ENCODE peak calls at places on chromosomes 2 and 18, in six cellular contexts. K is H9, L is neuronal stem cell, T is IMR-90, I is trophoblast cell, A is H1. Q is an unnamed sample.
A peak's percentile ranks its signal among the peaks of the same experiment; 100 is the strongest.

GRCh38 chr18:39215920-39216319 is 1650.3 kb upstream of the CELF4 start:
- DNase-seq in K (no peak), L (no peak), T (no peak), I (no peak), A (no peak), Q (no peak)

GRCh38 chr2:201858781-201859180 is 52.4 kb downstream of the CDK15 start:
- DNase-seq in K (peak; percentile 79), L (no peak), T (peak; percentile 57), I (no peak), A (peak; percentile 73), Q (peak; percentile 88)

GRCh38 chr2:26922638-26923466 is 47.6 kb upstream of the MAPRE3 start:
- DNase-seq in K (peak; percentile 78), L (no peak), T (peak; percentile 6), I (no peak), A (no peak), Q (peak; percentile 54)

GRCh38 chr18:59701272-59701671 is 4.0 kb upstream of the CCBE1 start:
- DNase-seq in K (no peak), L (no peak), T (no peak), I (no peak), A (no peak), Q (no peak)

GRCh38 chr2:38797276-38797675 is 19.3 kb downstream of the GEMIN6 start:
- DNase-seq in K (no peak), L (no peak), T (peak; percentile 31), I (peak; percentile 66), A (no peak), Q (peak; percentile 23)

GRCh38 chr2:186755066-186755465 is 61.2 kb downstream of the FAM171B start:
- DNase-seq in K (no peak), L (no peak), T (peak; percentile 36), I (no peak), A (no peak), Q (no peak)

GRCh38 chr2:134527398-134527797 is 191.4 kb downstream of the TMEM163 start:
- DNase-seq in K (no peak), L (no peak), T (no peak), I (no peak), A (no peak), Q (peak; percentile 3)

GRCh38 chr2:73260338-73260984 is 23.8 kb downstream of the FBXO41 start:
- DNase-seq in K (peak; percentile 83), L (no peak), T (peak; percentile 43), I (peak; percentile 46), A (peak; percentile 80), Q (peak; percentile 48)

GRCh38 chr18:43341014-43341413 is 63.7 kb upstream of the SYT4 start:
- DNase-seq in K (no peak), L (no peak), T (no peak), I (no peak), A (no peak), Q (no peak)

GRCh38 chr2:158990397-158991209 is 22.2 kb downstream of the TANC1 start:
- DNase-seq in K (no peak), L (no peak), T (peak; percentile 95), I (peak; percentile 80), A (no peak), Q (peak; percentile 79)

GRCh38 chr2:9378433-9379371 is 44.6 kb downstream of the ITGB1BP1 start:
- DNase-seq in K (peak; percentile 52), L (no peak), T (peak; percentile 90), I (peak; percentile 9), A (no peak), Q (peak; percentile 90)

GRCh38 chr18:8264861-8265411 is 344.3 kb upstream of the RAB12 start:
- DNase-seq in K (no peak), L (no peak), T (peak; percentile 7), I (peak; percentile 64), A (no peak), Q (peak; percentile 12)

GRCh38 chr18:79680100-79680879 is 687 bp downstream of the CTDP1 start:
- DNase-seq in K (no peak), L (peak; percentile 12), T (peak; percentile 52), I (peak; percentile 43), A (peak; percentile 55), Q (peak; percentile 71)

GRCh38 chr2:172350844-172351480 is 76.4 kb upstream of the ITGA6 start:
- DNase-seq in K (no peak), L (no peak), T (no peak), I (no peak), A (no peak), Q (no peak)

GRCh38 chr2:56534321-56534720 is 350.5 kb downstream of the CCDC85A start:
- DNase-seq in K (no peak), L (no peak), T (peak; percentile 6), I (no peak), A (no peak), Q (peak; percentile 45)

GRCh38 chr2:161522796-161523195 is 101.4 kb upstream of the SLC4A10 start:
- DNase-seq in K (no peak), L (no peak), T (no peak), I (no peak), A (no peak), Q (no peak)

GRCh38 chr18:42274488-42275137 is 319.6 kb downstream of the PIK3C3 start:
- DNase-seq in K (peak; percentile 31), L (no peak), T (peak; percentile 10), I (no peak), A (no peak), Q (peak; percentile 45)

GRCh38 chr2:72292433-72292832 is 144.8 kb upstream of the CYP26B1 start:
- DNase-seq in K (no peak), L (no peak), T (peak; percentile 5), I (no peak), A (no peak), Q (no peak)

GRCh38 chr18:63319383-63320040 is at the start of gene BCL2:
- DNase-seq in K (peak; percentile 42), L (no peak), T (peak; percentile 24), I (no peak), A (peak; percentile 62), Q (peak; percentile 50)

GRCh38 chr2:66189598-66189997 is 245.3 kb upstream of the MEIS1 start:
- DNase-seq in K (no peak), L (no peak), T (no peak), I (peak; percentile 65), A (no peak), Q (peak; percentile 3)

GRCh38 chr18:8858888-8859511 is 153.6 kb downstream of the MTCL1 start:
- DNase-seq in K (no peak), L (no peak), T (peak; percentile 99), I (peak; percentile 48), A (no peak), Q (peak; percentile 94)

GRCh38 chr2:145927398-145927951 is 1407.6 kb upstream of the ZEB2 start:
- DNase-seq in K (no peak), L (no peak), T (no peak), I (no peak), A (no peak), Q (peak; percentile 29)

GRCh38 chr2:241168366-241168765 is 18.1 kb downstream of the PPP1R7 start:
- DNase-seq in K (no peak), L (no peak), T (no peak), I (no peak), A (no peak), Q (no peak)

GRCh38 chr2:241160318-241160717 is 10.1 kb downstream of the PPP1R7 start:
- DNase-seq in K (no peak), L (no peak), T (no peak), I (no peak), A (no peak), Q (no peak)

GRCh38 chr2:241161646-241162281 is 11.5 kb downstream of the PPP1R7 start:
- DNase-seq in K (no peak), L (no peak), T (peak; percentile 87), I (no peak), A (no peak), Q (peak; percentile 33)

GRCh38 chr2:241159116-241159515 is 8.8 kb downstream of the PPP1R7 start:
- DNase-seq in K (no peak), L (no peak), T (no peak), I (no peak), A (no peak), Q (no peak)

GRCh38 chr2:241163601-241164118 is 13.4 kb downstream of the PPP1R7 start:
- DNase-seq in K (no peak), L (no peak), T (no peak), I (no peak), A (no peak), Q (no peak)
- H3K14ac ChIP-seq in K (no peak overlapping the region), L (no peak overlapping the region), T (no peak overlapping the region), I (no peak overlapping the region), A (no peak overlapping the region), Q (no peak overlapping the region)

GRCh38 chr2:160010361-160011145 is 51.9 kb downstream of the PLA2R1 start:
- DNase-seq in K (no peak), L (no peak), T (peak; percentile 13), I (no peak), A (no peak), Q (no peak)
- H2AK5ac ChIP-seq in K (no peak overlapping the region), L (no peak overlapping the region), T (no peak overlapping the region), I (no peak overlapping the region), A (no peak overlapping the region), Q (no peak overlapping the region)

GRCh38 chr2:119703526-119703925 is 24.5 kb downstream of the TMEM177 start:
- DNase-seq in K (no peak), L (no peak), T (no peak), I (no peak), A (no peak), Q (no peak)

GRCh38 chr2:119704670-119705120 is 25.7 kb downstream of the TMEM177 start:
- DNase-seq in K (no peak), L (no peak), T (peak; percentile 25), I (no peak), A (no peak), Q (no peak)

GRCh38 chr2:119707117-119708087 is 28.4 kb downstream of the TMEM177 start:
- DNase-seq in K (no peak), L (no peak), T (no peak), I (no peak), A (no peak), Q (no peak)

GRCh38 chr2:119702918-119703401 is 24.0 kb downstream of the TMEM177 start:
- DNase-seq in K (peak; percentile 90), L (peak; percentile 37), T (peak; percentile 46), I (peak; percentile 48), A (peak; percentile 91), Q (peak; percentile 51)

DNA sequence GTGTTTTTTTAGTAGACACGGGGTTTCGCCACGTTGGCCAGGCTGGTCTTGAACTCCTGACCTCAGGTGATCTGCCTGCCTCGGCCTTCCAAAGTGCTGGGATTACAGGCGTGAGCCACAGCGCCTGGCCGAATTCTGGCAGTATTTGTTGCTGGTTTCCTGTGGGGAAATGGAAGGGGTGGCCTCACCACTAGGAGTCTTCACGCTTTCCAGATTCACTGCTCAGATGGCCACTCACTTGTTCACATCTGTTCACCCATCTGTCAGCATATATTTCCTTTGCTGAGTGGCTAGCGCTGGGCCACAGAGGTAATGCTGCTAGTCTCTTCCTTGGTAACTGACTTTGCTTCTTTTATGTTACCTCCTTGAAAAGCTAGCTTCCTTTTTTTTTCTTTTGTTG is 27.2 kb downstream of the TMEM177 start:
- DNase-seq in K (no peak), L (no peak), T (no peak), I (no peak), A (no peak), Q (no peak)
- H3K14ac ChIP-seq in K (no peak overlapping the region), L (no peak overlapping the region), T (no peak overlapping the region), I (no peak overlapping the region), A (no peak overlapping the region), Q (no peak overlapping the region)

DNA sequence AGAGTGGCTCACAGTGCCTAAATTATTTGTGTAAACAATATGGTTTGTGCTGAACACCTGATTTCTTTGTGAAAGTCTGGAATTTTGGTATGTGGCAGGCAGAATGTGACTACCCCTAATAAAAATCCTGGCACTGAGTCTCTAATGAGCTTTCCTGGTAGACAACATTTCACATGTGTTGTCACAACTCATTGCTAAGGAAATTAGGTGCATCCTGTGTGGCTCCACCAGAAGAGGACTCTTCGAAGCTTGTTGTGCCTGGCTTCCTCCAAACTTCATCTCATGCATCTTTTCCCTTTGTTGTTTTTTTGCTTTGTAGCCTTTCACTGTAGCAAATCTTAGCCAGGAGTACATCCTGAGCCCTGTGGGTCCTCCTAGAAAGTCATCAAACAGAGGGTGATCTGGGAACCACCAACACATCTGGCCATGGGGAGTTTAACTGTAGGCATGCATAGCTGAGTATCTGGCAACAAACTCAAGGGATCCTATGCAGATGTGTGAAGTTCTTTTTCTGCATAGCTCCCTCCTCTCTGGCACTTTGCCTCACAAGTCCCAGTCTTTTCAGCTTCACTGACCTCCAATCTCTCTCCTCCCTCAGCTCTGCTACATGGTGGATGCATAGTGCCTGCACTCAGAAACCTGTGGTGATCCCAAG is 42.1 kb upstream of the SERTAD2 start:
- DNase-seq in K (no peak), L (no peak), T (peak; percentile 16), I (no peak), A (no peak), Q (no peak)
- H2AK5ac ChIP-seq in K (no peak overlapping the region), L (no peak overlapping the region), T (peak overlapping the region; percentile 75), I (no peak overlapping the region), A (no peak overlapping the region), Q (peak overlapping the region; percentile 69)